ENCODE peak calls at places on chromosomes 12 and 14, in seven cellular contexts. O is activated gamma-delta T cell treated with Interleukin-2 at 50 U/mL for 16 hours, K is non-pigmented ciliary epithelial cell, L is M059J, D is epithelial cell of esophagus, M is NT2/D1, P is GM04503. G is an unnamed sample.

GRCh38 chr14:88468396-88468795 is 82.9 kb downstream of the SPATA7 start:
- DNase-seq in K (peak), P (peak), M (no peak), D (peak), O (no peak), L (peak), G (peak)

GRCh38 chr12:53214687-53215455 is 7.8 kb upstream of the ITGB7 start:
- DNase-seq in D (no peak), L (no peak), P (no peak), O (no peak), M (no peak), K (no peak), G (no peak)

GRCh38 chr12:66741919-66742318 is 63.0 kb upstream of the GRIP1 start:
- DNase-seq in L (no peak), P (no peak), O (no peak), M (no peak), D (no peak), K (no peak), G (no peak)

GRCh38 chr12:52020539-52021336 is 14.0 kb downstream of the TAMALIN start:
- DNase-seq in P (no peak), M (no peak), D (peak), O (peak), K (no peak), L (peak), G (no peak)

GRCh38 chr12:52010152-52010622 is 3.4 kb downstream of the TAMALIN start:
- DNase-seq in P (no peak), O (no peak), M (peak), K (no peak), L (no peak), D (no peak), G (peak)

GRCh38 chr12:113797535-113797868 is 168.6 kb downstream of the RBM19 start:
- DNase-seq in P (no peak), L (no peak), M (no peak), D (no peak), K (no peak), O (no peak), G (no peak)

GRCh38 chr12:104219361-104219892 is 3.8 kb downstream of the TXNRD1 start:
- DNase-seq in P (peak), L (peak), K (peak), D (peak), M (no peak), O (no peak), G (peak)

GRCh38 chr14:56751471-56751870 is 58.8 kb downstream of the OTX2 start:
- DNase-seq in O (no peak), L (no peak), D (no peak), K (no peak), M (no peak), P (no peak), G (no peak)

GRCh38 chr14:84225243-84225642 is 1304.7 kb upstream of the FLRT2 start:
- DNase-seq in P (no peak), L (no peak), O (no peak), D (no peak), K (no peak), M (no peak), G (no peak)

GRCh38 chr12:2582631-2583616 is 211.8 kb upstream of the FKBP4 start:
- DNase-seq in L (peak), K (no peak), D (peak), M (peak), P (no peak), O (peak), G (no peak)

GRCh38 chr12:109385339-109386078 is 37.8 kb downstream of the MYO1H start:
- DNase-seq in D (peak), M (no peak), L (peak), O (no peak), P (peak), K (peak), G (peak)

GRCh38 chr12:19402743-19403400 is 36.4 kb upstream of the AEBP2 start:
- DNase-seq in K (peak), L (peak), M (no peak), O (no peak), P (no peak), D (peak), G (no peak)

GRCh38 chr12:5432011-5432400 is at the start of gene NTF3:
- DNase-seq in P (no peak), O (no peak), D (peak), K (no peak), L (peak), M (no peak), G (no peak)

G was measured in astrocyte of the cerebellum.